ENCODE peak calls at places on chromosomes 11 and 22, in five cellular contexts. E, U, C, H and R are unnamed samples.

GRCh38 chr22:41876275-41876674 is 38.6 kb downstream of the SHISA8 start:
- DNase-seq in E (no peak), U (no peak), C (no peak), H (no peak), R (no peak)

GRCh38 chr11:111386611-111387150 is 7.6 kb upstream of the POU2AF1 start:
- DNase-seq in E (no peak), U (no peak), C (no peak), H (no peak), R (no peak)

GRCh38 chr11:73252577-73253191 is 19.5 kb upstream of the P2RY6 start:
- DNase-seq in E (no peak), U (peak), C (no peak), H (peak), R (peak)

GRCh38 chr11:58788355-58789023 is 56.0 kb downstream of the GLYATL2 start:
- DNase-seq in E (no peak), U (no peak), C (no peak), H (peak), R (no peak)

GRCh38 chr22:44391026-44391425 is 78.3 kb upstream of the SHISAL1 start:
- DNase-seq in E (no peak), U (peak), C (peak), H (no peak), R (no peak)

GRCh38 chr11:12693485-12694181 is 19.4 kb downstream of the TEAD1 start:
- DNase-seq in E (peak), U (no peak), C (no peak), H (peak), R (peak)

GRCh38 chr11:111665779-111666178 is 63.5 kb downstream of the SIK2 start:
- DNase-seq in E (no peak), U (no peak), C (no peak), H (no peak), R (no peak)

GRCh38 chr11:11436715-11437313 is 83.8 kb upstream of the CSNK2A3 start:
- DNase-seq in E (no peak), U (no peak), C (no peak), H (no peak), R (peak)

GRCh38 chr11:116042125-116042524 is 537.9 kb upstream of the CADM1 start:
- DNase-seq in E (no peak), U (no peak), C (no peak), H (no peak), R (no peak)

GRCh38 chr11:116224154-116224888 is 548.5 kb downstream of the BUD13 start:
- DNase-seq in E (peak), U (no peak), C (no peak), H (peak), R (peak)

GRCh38 chr11:64028398-64029115 is 7.2 kb upstream of the FLRT1 start:
- DNase-seq in E (no peak), U (no peak), C (no peak), H (no peak), R (no peak)

GRCh38 chr11:120174866-120175265 is 36.0 kb upstream of the OAF start:
- DNase-seq in E (no peak), U (no peak), C (no peak), H (no peak), R (no peak)

GRCh38 chr11:2093575-2094353 is 45.4 kb downstream of the IGF2 start:
- DNase-seq in E (no peak), U (peak), C (peak), H (peak), R (no peak)

GRCh38 chr22:39236321-39237275 is 8.2 kb downstream of the PDGFB start:
- DNase-seq in E (peak), U (no peak), C (peak), H (peak), R (no peak)

GRCh38 chr11:128497057-128497957 is 90.1 kb downstream of the ETS1 start:
- DNase-seq in E (peak), U (no peak), C (no peak), H (no peak), R (peak)

GRCh38 chr22:19823191-19823590 is 31.5 kb downstream of the GNB1L start:
- DNase-seq in E (no peak), U (peak), C (no peak), H (peak), R (no peak)

GRCh38 chr22:31585161-31585859 is 76.7 kb downstream of the PISD start:
- DNase-seq in E (no peak), U (peak), C (no peak), H (peak), R (no peak)

GRCh38 chr22:49849161-49850020 is 4.3 kb upstream of the ZBED4 start:
- DNase-seq in E (no peak), U (no peak), C (no peak), H (no peak), R (no peak)

GRCh38 chr11:102497061-102497460 is 33.5 kb downstream of the MMP7 start:
- DNase-seq in E (no peak), U (no peak), C (no peak), H (no peak), R (no peak)

GRCh38 chr11:107743161-107743560 is 31.3 kb upstream of the SLN start:
- DNase-seq in E (no peak), U (no peak), C (no peak), H (no peak), R (no peak)

GRCh38 chr11:65417221-65417701 is 5.3 kb upstream of the NEAT1 start:
- DNase-seq in E (peak), U (peak), C (peak), H (peak), R (peak)

GRCh38 chr11:122852071-122852831 is 14.0 kb downstream of the CRTAM start:
- DNase-seq in E (no peak), U (no peak), C (no peak), H (no peak), R (no peak)

GRCh38 chr11:31102316-31102715 is 267.2 kb downstream of the DCDC1 start:
- DNase-seq in E (no peak), U (no peak), C (no peak), H (no peak), R (no peak)

GRCh38 chr22:31622980-31623379 is 39.0 kb downstream of the PISD start:
- DNase-seq in E (no peak), U (no peak), C (peak), H (no peak), R (no peak)

GRCh38 chr22:28759861-28760560 is 12.5 kb upstream of the CCDC117 start:
- DNase-seq in E (no peak), U (no peak), C (no peak), H (no peak), R (no peak)

GRCh38 chr11:134489728-134490127 is 77.7 kb upstream of the B3GAT1 start:
- DNase-seq in E (no peak), U (peak), C (no peak), H (no peak), R (no peak)

GRCh38 chr22:37053310-37054077 is 2.0 kb downstream of the KCTD17 start:
- DNase-seq in E (no peak), U (no peak), C (no peak), H (no peak), R (no peak)

GRCh38 chr11:74325649-74326645 is 14.5 kb upstream of the P4HA3 start:
- DNase-seq in E (peak), U (peak), C (peak), H (peak), R (peak)

GRCh38 chr11:34345991-34346480 is 11.8 kb downstream of the ABTB2 start:
- DNase-seq in E (no peak), U (no peak), C (no peak), H (no peak), R (peak)

GRCh38 chr11:75349540-75350116 is 1.8 kb downstream of the ARRB1 start:
- DNase-seq in E (no peak), U (no peak), C (peak), H (peak), R (no peak)
- H3K27ac ChIP-seq in E (peak), U (peak), C (peak), H (peak), R (peak)

DNA sequence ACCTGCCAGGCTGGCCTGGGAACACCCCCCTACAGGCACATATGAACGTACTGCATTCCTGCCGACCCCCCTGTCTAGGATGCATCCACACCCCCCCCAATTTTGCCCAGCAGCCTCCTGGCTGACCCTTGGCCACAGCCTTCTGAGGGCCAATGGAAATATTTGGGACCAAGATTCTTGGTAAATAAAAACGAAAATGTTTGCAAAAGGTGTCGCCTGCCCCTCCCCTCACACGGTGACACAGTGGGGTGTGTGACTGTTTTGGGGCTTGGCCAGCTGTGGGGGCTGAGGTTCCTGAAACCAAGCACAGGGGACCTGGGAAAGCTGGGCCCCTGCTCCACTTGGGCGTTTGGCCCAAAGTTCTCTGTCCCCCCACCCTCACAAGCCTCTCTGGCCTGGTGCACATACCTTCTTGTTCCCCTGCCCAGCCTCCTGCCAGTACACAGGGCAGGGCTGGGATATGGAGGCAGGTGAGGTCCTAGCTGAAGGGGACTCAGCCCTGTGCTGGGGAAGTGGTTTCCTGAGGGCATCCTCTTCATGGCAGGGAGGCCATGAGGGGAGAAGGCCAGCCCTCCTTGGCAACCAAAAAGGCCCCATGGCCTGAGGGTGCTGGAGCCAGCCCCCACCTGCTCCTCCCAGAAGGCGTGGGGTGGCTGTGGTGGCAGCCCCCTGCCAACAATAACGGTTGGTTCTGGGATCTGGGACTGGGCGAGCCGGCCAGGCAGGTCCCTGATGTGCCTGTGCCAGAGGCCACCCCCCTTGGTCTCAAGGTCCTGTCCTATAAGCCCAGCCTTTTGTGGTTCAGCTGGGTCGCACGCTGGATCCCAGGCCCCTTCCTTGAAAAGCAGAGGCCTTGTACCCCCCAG is 2.1 kb upstream of the CRACR2B start:
- DNase-seq in E (no peak), U (no peak), C (no peak), H (no peak), R (no peak)
- TF ChIP-seq POLR2A in E (no peak), U (no peak), C (no peak), H (no peak), R (no peak)

DNA sequence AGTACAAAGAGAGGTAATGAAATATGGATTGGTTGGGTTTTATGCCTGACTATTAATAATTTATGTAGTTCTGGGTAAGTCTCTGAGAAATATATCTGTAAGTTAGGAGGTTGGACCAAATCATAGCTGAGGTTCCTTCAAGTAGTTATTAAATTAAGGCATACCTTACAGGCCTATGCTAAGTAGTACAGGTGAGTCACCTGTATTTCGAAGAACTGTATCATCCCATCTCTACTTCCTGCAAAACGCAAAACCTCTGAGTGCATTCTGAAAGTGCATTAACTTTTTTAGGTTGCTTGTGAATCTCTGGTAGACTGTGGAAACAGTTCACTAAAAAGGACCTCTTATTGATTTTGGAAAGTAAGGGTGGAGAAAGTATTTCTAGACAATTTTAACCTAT is 37.1 kb downstream of the APOL5 start:
- DNase-seq in E (no peak), U (no peak), C (no peak), H (no peak), R (no peak)
- H3K27ac ChIP-seq in E (no peak), U (no peak), C (no peak), H (no peak), R (no peak)

GRCh38 chr22:43257549-43257948 is 70.6 kb upstream of the TTLL12 start:
- DNase-seq in E (no peak), U (no peak), C (no peak), H (no peak), R (no peak)
- TF ChIP-seq POLR2A in E (no peak), U (no peak), C (no peak), H (no peak), R (no peak)

GRCh38 chr11:60872124-60872951 is 5.0 kb downstream of the ZP1 start:
- DNase-seq in E (peak), U (peak), C (no peak), H (peak), R (peak)
- H3K27ac ChIP-seq in E (no peak), U (no peak), C (peak), H (peak), R (no peak)

DNA sequence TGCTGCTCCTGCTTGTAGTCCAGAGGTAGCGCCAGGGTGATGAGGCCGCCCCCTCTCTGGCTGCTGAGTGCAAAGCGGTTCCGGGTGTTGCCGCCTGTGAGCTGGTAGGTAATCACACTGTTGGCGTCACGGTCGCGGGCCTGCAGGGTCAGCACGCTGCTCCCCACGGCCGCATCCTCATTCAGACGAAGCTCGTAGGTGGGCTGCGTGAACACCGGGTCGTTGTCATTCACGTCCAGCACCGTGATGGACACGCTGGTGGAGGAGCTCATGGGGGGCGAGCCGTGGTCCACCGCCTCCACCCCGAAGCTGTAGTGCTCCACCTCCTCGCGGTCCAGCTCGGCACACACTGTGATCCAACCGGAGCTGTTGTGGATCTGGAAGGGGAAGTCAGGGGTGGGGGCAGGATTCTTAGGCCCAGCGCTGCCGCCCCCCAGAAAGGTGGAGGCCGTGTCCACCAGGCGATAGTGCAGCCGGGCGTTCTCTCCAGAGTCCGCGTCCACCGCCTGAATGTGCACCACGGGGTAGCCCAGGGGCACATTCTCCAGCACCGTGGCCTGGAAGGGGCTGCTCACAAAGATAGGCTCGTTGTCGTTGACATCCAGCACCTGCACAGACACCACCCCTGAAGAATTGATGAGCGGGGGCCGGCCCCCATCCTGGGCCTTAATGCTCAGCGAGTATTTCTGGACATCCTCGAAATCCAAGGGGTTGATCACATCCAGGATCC is 2.4 kb downstream of the CELSR1 start:
- DNase-seq in E (no peak), U (no peak), C (peak), H (no peak), R (no peak)
- TF ChIP-seq POLR2A in E (no peak), U (no peak), C (no peak), H (no peak), R (no peak)